ENCODE peak calls at places on chromosome 13, in five cellular contexts. M is psoas muscle; G is CD8-positive, alpha-beta T cell; C is heart left ventricle; Q is left lung. Z is an unnamed sample. For H3K4me1, the result is how much of the 10 kb centered on the place peaks cover.

GRCh38 chr13:32225494-32225931 is 89.7 kb downstream of the ZAR1L start:
- DNase-seq in C (no peak), Q (no peak), M (no peak), G (no peak), Z (no peak)

GRCh38 chr13:101346942-101347728 is 69.2 kb downstream of the NALCN start:
- DNase-seq in G (no peak), C (no peak), Q (no peak), M (no peak), Z (no peak)

GRCh38 chr13:80666782-80667537 is 326.0 kb upstream of the SPRY2 start:
- DNase-seq in C (no peak), G (no peak), Q (no peak), M (no peak), Z (no peak)

GRCh38 chr13:28964052-28964451 is 143.9 kb downstream of the MTUS2 start:
- DNase-seq in Q (no peak), M (no peak), C (no peak), G (no peak), Z (no peak)

GRCh38 chr13:94328336-94329041 is 151.0 kb downstream of the DCT start:
- DNase-seq in M (no peak), C (no peak), G (no peak), Q (no peak), Z (no peak)

GRCh38 chr13:37621811-37622361 is 23.3 kb upstream of the POSTN start:
- DNase-seq in C (peak), G (no peak), M (no peak), Q (no peak), Z (peak)

GRCh38 chr13:48497669-48498068 is 35.2 kb downstream of the RCBTB2 start:
- DNase-seq in G (no peak), M (no peak), C (no peak), Q (no peak), Z (no peak)

GRCh38 chr13:39106216-39106995 is 68.2 kb downstream of the NHLRC3 start:
- DNase-seq in G (no peak), C (no peak), M (no peak), Q (peak), Z (no peak)

GRCh38 chr13:112783946-112784500 is 94.2 kb downstream of the ATP11A start:
- DNase-seq in Q (peak), M (no peak), C (no peak), G (no peak), Z (peak)

GRCh38 chr13:23418776-23419683 is 14.5 kb downstream of the SACS start:
- DNase-seq in C (no peak), G (no peak), Q (no peak), M (no peak), Z (no peak)

DNA sequence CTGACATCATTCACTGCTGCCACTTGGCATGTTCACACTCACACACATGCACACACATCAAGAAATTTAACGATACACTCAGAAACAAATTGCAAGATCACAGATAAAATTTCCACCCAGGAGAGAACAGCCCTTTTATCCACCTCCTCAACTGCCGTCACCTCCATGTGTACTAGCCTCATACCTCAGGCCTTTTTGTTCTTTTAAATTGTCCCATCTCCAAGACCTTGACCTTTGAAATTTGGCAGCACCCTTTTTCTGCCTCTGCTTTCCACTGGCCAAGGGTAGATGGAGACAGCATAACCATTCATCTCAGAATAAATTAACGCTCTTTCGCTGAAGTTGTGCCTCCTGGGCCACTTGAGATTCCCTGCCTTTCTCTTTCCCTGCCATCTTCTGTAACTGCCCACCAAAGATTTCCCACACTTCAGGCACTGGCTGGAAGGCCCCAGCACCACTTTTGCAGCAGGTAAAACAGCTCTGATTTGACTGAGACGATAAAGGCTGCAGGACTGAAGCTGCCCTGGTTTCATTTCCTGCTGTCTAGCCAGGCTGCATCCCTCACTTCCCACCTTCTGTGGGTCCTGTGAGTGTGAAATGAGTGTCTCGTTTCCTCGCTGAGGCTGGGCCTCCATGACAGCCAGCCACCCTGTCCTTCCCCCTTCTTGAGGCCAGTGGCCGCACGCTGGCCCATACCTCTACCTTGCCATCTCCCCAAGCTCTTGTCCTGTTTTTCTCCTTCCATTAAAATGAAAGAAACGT is 39.3 kb downstream of the MBNL2 start:
- DNase-seq in Q (no peak), M (no peak), G (no peak), C (no peak), Z (no peak)
- H3K4me1 ChIP-seq in Q (half or more), M (half or more), G (under half), C (half or more), Z (under half)

GRCh38 chr13:109401891-109402290 is 384.5 kb downstream of the IRS2 start:
- DNase-seq in G (no peak), C (no peak), Q (no peak), M (no peak), Z (no peak)
- H3K4me1 ChIP-seq in G (under half), C (under half), Q (under half), M (under half), Z (under half)

GRCh38 chr13:20430296-20430695 is 95.4 kb downstream of the CRYL1 start:
- DNase-seq in G (no peak), Q (no peak), C (no peak), M (no peak), Z (no peak)

GRCh38 chr13:20429682-20430081 is 96.0 kb downstream of the CRYL1 start:
- DNase-seq in G (no peak), M (no peak), Q (no peak), C (no peak), Z (no peak)

GRCh38 chr13:20431080-20431479 is 94.6 kb downstream of the CRYL1 start:
- DNase-seq in M (no peak), G (no peak), Q (no peak), C (no peak), Z (peak)

GRCh38 chr13:20426766-20427448 is 98.8 kb downstream of the CRYL1 start:
- DNase-seq in G (no peak), C (no peak), M (no peak), Q (no peak), Z (no peak)

GRCh38 chr13:20428666-20429644 is 96.7 kb downstream of the CRYL1 start:
- DNase-seq in G (no peak), Q (no peak), M (no peak), C (no peak), Z (no peak)
- H3K4me1 ChIP-seq in G (under half), Q (under half), M (under half), C (under half), Z (under half)

GRCh38 chr13:26020536-26021290 is 31.1 kb downstream of the SHISA2 start:
- DNase-seq in G (no peak), C (no peak), M (no peak), Q (no peak), Z (no peak)
- H3K4me1 ChIP-seq in G (under half), C (under half), M (under half), Q (under half), Z (under half)

DNA sequence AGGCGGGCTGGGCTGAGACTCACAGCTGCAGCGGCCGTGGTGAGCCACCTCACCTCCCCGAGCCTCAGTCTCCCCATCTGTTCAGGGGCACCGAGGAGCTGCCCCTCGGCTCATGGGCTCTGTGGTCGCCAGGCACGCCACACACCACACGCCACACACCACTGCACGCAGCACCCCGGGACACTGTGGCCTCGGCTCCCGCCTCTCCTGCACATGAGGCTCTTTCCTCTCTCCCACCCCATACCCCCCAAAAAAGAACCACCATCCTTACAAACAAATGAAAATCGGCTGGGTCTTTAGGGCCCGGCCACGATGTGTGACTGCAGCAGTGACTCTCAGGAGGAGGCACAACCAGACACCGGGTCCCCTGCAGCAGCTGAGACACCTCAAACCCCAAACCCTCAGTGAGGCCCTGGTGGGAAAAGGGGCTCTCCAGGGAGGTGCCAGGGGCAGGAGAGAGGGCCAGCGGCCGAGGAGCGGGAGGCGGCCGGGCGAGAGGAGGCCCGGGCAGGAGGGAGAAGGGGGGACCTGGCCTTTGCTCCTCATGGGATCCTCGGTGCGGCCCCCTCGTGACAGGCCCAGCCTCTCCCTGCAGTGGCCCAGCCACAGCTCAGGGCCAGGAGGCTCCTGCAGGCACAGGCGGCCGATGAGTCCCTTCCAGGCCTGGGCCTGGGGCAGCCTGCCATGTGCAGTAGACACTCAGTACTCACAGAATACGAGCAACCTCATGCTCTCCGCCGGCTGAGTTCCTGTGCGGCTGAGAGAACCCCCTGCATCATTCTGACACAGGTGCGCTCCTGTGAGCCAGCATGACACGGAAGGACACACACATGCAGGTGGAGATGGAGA is 66.3 kb downstream of the RASA3 start:
- DNase-seq in M (no peak), Q (peak), G (no peak), C (peak), Z (no peak)
- H3K4me1 ChIP-seq in M (half or more), Q (half or more), G (half or more), C (half or more), Z (under half)

DNA sequence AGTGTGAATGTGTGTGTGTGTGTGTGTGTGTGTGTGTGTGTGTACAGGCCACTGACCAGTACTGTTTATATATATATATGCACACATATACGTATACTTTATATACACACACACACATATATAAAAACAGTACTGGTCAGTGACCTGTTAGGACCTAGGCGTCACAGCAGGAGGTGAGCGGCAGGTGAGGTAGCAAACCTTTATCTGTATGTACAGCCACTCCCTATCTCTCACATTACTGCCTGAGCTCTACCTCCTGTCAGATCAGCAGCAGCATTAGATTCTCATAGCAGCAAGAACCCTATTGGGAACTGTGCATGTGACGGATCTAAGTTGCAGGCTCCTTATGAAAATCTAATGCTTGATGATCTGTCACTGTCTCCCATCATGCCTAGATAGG is 34.5 kb downstream of the TBC1D4 start:
- DNase-seq in C (no peak), M (no peak), G (no peak), Q (no peak), Z (no peak)
- H3K4me1 ChIP-seq in C (under half), M (under half), G (under half), Q (under half), Z (under half)

GRCh38 chr13:63690672-63691071 is 2275.0 kb upstream of the PCDH20 start:
- DNase-seq in C (no peak), M (no peak), Q (no peak), G (no peak), Z (no peak)
- H3K4me1 ChIP-seq in C (under half), M (under half), Q (under half), G (under half), Z (under half)

DNA sequence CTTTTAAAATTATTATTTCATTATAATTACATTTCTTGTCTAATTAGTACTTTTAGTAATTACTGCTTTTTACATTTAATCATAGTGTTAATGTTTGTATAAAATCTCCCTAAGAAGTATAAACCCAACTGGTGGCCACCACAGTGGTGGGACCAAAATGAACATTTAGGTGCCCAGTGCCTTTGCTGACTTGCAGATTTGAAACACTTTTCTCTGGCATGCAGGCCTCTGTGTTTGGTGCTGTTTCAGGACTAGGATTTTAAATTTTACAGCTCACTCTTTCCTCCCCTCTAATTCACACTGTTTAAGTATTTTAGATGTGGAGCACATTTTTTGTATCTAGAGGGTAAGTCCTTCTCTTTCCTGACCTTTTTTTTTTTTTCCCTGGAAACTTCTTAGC is 17.5 kb downstream of the UBAC2 start:
- DNase-seq in Q (no peak), C (no peak), M (no peak), G (no peak), Z (no peak)
- H3K4me1 ChIP-seq in Q (half or more), C (half or more), M (half or more), G (half or more), Z (under half)